ENCODE peak calls at places on chromosomes 13 and 19, in ten cellular contexts. G, V, K, O, M, N, C, Z, B and S are unnamed samples.

GRCh38 chr13:109146912-109147624 is 517.7 kb downstream of the MYO16 start:
- DNase-seq in G (peak; percentile 60), B (peak; percentile 83), V (no peak), N (no peak), M (no peak), K (no peak), C (no peak), O (peak; percentile 65), Z (no peak), S (no peak)

GRCh38 chr13:95343944-95344343 is 42.7 kb upstream of the ABCC4 start:
- DNase-seq in V (no peak), O (no peak), M (no peak), Z (no peak), C (no peak), K (no peak), N (no peak), B (peak; percentile 97), G (peak; percentile 78), S (no peak)

GRCh38 chr13:92355213-92355612 is 871.4 kb upstream of the GPC6 start:
- DNase-seq in Z (no peak), M (no peak), N (no peak), B (no peak), K (no peak), C (no peak), O (peak; percentile 76), G (peak; percentile 77), V (no peak), S (no peak)

GRCh38 chr19:18612051-18612771 is 459 bp upstream of the TMEM59L start:
- DNase-seq in Z (no peak), O (no peak), C (no peak), M (no peak), K (no peak), N (no peak), V (no peak), B (no peak), G (no peak), S (peak; percentile 51)

GRCh38 chr13:86082116-86082515 is 282.9 kb upstream of the SLITRK6 start:
- DNase-seq in Z (no peak), G (no peak), O (peak; percentile 66), K (no peak), N (no peak), M (no peak), V (no peak), C (no peak), B (no peak), S (no peak)

GRCh38 chr13:44879452-44880058 is 109.7 kb downstream of the NUFIP1 start:
- DNase-seq in G (peak; percentile 77), K (no peak), B (peak; percentile 48), M (no peak), C (no peak), N (no peak), V (no peak), Z (no peak), O (peak; percentile 62), S (peak; percentile 45)

GRCh38 chr13:109973279-109973678 is 186.9 kb upstream of the IRS2 start:
- DNase-seq in K (no peak), M (no peak), G (no peak), N (no peak), V (no peak), O (no peak), B (no peak), Z (no peak), C (no peak), S (no peak)

GRCh38 chr19:47680858-47681332 is 32.3 kb upstream of the EHD2 start:
- DNase-seq in V (no peak), Z (no peak), K (no peak), M (no peak), O (no peak), C (no peak), B (no peak), N (no peak), G (no peak), S (no peak)

GRCh38 chr19:17148130-17148529 is 67.0 kb upstream of the USE1 start:
- DNase-seq in O (no peak), G (no peak), C (no peak), M (no peak), B (no peak), K (no peak), N (no peak), Z (no peak), V (no peak), S (no peak)

GRCh38 chr13:21944610-21945009 is 273.7 kb downstream of the FGF9 start:
- DNase-seq in Z (no peak), M (no peak), G (no peak), N (no peak), B (no peak), O (no peak), V (no peak), K (no peak), C (no peak), S (no peak)

GRCh38 chr19:3651684-3652083 is 25.1 kb upstream of the CACTIN start:
- DNase-seq in V (no peak), K (no peak), C (no peak), N (no peak), O (no peak), Z (no peak), B (no peak), M (no peak), G (no peak), S (no peak)

GRCh38 chr19:45863840-45864628 is at the start of gene FOXA3:
- DNase-seq in K (no peak), C (no peak), V (no peak), O (peak; percentile 24), M (peak; percentile 70), G (peak; percentile 37), B (peak; percentile 32), Z (peak; percentile 73), N (peak; percentile 42), S (peak; percentile 93)

GRCh38 chr19:50206191-50206590 is 2.8 kb downstream of the MYH14 start:
- DNase-seq in Z (no peak), V (no peak), K (no peak), M (no peak), C (no peak), N (no peak), G (no peak), B (no peak), O (no peak), S (no peak)

GRCh38 chr13:60329221-60329983 is 67.6 kb upstream of the TDRD3 start:
- DNase-seq in Z (no peak), M (no peak), O (peak; percentile 32), K (no peak), B (peak; percentile 2), C (no peak), V (no peak), N (no peak), G (peak; percentile 48), S (peak; percentile 35)

GRCh38 chr19:42290523-42291436 is 11.2 kb upstream of the PRR19 start:
- DNase-seq in Z (no peak), K (no peak), N (peak; percentile 66), M (peak; percentile 59), B (peak; percentile 43), O (no peak), V (no peak), G (no peak), C (no peak), S (no peak)
- TF ChIP-seq CTCF in Z (peak; percentile 81), K (peak; percentile 49), N (peak; percentile 57), M (no peak), B (peak; percentile 86), O (peak; percentile 38), V (peak; percentile 76), G (peak; percentile 53), C (peak; percentile 48), S (peak; percentile 44)

DNA sequence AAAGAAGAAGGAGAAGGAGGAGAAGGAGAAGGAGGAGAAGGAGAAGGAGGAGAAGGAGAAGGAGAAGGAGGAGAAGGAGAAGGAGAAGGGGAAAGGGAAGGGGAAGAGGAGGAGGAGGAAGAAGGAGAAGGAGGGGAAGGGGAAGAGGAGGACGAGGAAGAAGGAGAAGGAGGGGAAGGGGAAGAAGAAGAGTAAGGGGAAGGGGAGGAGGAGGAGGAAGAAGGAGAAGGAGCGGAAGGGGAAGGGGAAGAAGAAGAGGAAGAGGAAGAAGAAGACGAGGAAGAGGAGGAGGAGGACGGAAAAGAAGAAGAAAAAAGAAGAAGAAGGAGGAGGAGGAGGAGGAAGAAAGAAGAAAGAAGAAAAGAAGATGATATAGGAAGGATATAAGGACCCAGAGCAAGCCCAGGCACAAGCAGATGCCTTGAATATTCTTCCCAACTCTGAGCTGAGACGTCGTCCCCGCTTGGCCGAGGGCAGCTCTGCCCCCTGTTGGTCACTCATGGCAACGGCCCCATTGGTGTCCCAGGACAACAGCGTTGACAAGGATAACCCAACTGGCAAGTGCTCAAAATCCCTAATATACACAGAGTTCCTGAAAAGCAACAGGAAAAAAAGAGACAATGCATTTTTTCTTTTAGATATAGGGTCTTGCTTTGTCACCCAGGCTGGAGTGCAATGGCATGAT is 30.6 kb upstream of the IGSF23 start:
- DNase-seq in B (no peak), O (peak; percentile 28), V (no peak), N (no peak), M (no peak), C (no peak), G (peak; percentile 38), K (no peak), Z (peak; percentile 13), S (peak; percentile 21)
- TF ChIP-seq CTCF in B (peak; percentile 74), O (peak; percentile 51), V (peak; percentile 43), N (no peak), M (peak; percentile 48), C (peak; percentile 11), G (peak; percentile 88), K (peak; percentile 63), Z (peak; percentile 59), S (peak; percentile 55)

DNA sequence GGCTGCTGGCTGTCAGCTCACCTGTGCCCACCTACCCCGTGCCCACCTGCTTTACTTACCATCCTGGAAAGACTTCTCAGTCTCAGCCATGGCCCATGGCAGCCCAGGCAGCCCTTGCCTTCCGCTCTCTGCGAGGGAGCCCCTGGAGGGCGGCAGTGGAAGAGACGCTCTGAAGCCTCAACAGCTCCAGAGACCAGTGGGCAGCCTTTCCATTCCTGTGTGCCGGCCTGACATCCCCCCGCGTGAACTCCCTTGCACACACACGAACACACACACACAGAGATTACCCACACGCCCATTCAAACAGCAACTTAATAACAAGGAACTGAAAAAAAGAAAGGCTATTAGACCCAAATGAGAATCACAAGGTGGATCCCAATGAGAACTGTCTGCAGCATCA is 14.2 kb upstream of the RASA3 start:
- DNase-seq in O (no peak), C (no peak), M (peak; percentile 40), V (no peak), B (no peak), G (no peak), Z (peak; percentile 44), K (no peak), N (no peak), S (no peak)
- TF ChIP-seq CTCF in O (no peak), C (no peak), M (no peak), V (no peak), B (no peak), G (peak; percentile 30), Z (peak; percentile 59), K (no peak), N (no peak), S (peak; percentile 31)

DNA sequence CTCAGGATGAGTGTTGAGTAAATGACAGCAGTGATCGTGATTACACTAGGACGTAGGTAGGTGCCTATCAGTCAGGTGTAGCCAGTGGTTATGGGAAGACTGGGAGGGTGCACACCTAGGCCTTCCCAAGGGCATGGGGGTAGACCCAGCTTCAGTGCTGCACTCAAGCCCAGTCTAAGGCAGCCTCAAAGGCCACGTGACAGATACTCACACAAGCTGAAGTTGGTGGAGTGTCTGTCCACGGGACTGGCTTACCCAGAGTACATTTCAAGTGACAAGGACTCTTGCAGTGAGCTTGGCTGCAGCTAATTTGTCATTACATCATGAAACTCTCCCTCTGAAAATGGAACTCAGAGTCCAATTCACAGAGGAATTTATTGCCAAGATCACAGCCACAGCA is 118.3 kb downstream of the SHISA2 start:
- DNase-seq in M (no peak), Z (no peak), V (no peak), C (no peak), K (no peak), O (no peak), B (no peak), N (no peak), G (no peak), S (no peak)
- TF ChIP-seq CTCF in M (no peak), Z (no peak), V (no peak), C (no peak), K (no peak), O (no peak), B (no peak), N (no peak), G (no peak), S (no peak)